ENCODE peak calls at places on chromosome 9, in nine cellular contexts. Q is HT1080; B is iPS DF 19.7; U is transverse colon; M is stimulated activated CD4-positive, alpha-beta T cell treated with anti-CD3 and anti-CD28 coated beads, Interleukin-4, amount 100 ng/mL, for 24 hours; E is left ventricle myocardium inferior; Z is AG09309; T is EL; Y is AG10803. V is an unnamed sample.

GRCh38 chr9:117315236-117315635 is 99.6 kb downstream of the ASTN2 start:
- DNase-seq in M (no peak), Y (no peak), E (no peak), T (no peak), Z (no peak), B (no peak), Q (no peak), U (no peak), V (no peak)

GRCh38 chr9:100419166-100419565 is 7.8 kb upstream of the MSANTD3 start:
- DNase-seq in Q (no peak), Y (no peak), T (no peak), E (no peak), Z (no peak), B (no peak), M (no peak), U (no peak), V (no peak)

GRCh38 chr9:123509646-123510045 is 153.6 kb downstream of the CRB2 start:
- DNase-seq in B (no peak), E (no peak), T (peak), U (no peak), Z (no peak), M (no peak), Q (no peak), Y (no peak), V (no peak)

GRCh38 chr9:137479892-137480685 is 21.0 kb upstream of the NSMF start:
- DNase-seq in T (no peak), U (no peak), Y (no peak), M (no peak), Z (no peak), E (no peak), B (no peak), Q (no peak), V (no peak)

GRCh38 chr9:18861599-18862546 is 171.1 kb downstream of the SAXO1 start:
- DNase-seq in E (peak), Q (no peak), Z (no peak), T (no peak), M (no peak), Y (peak), B (no peak), U (no peak), V (no peak)

GRCh38 chr9:126690431-126691051 is 76.8 kb downstream of the LMX1B start:
- DNase-seq in M (peak), B (no peak), U (peak), Q (no peak), Y (no peak), E (peak), Z (no peak), T (no peak), V (peak)

GRCh38 chr9:14935917-14936316 is 25.7 kb upstream of the FREM1 start:
- DNase-seq in Q (no peak), Y (no peak), U (no peak), B (no peak), E (no peak), Z (no peak), T (no peak), M (no peak), V (no peak)

GRCh38 chr9:95510610-95511231 is 6.0 kb downstream of the PTCH1 start:
- DNase-seq in M (peak), U (peak), Y (peak), Q (peak), Z (peak), T (peak), B (no peak), E (peak), V (peak)

GRCh38 chr9:117205806-117206205 is 209.1 kb downstream of the ASTN2 start:
- DNase-seq in E (no peak), Q (peak), B (no peak), Z (no peak), Y (no peak), U (no peak), M (no peak), T (no peak), V (no peak)

GRCh38 chr9:2984481-2984880 is 140.6 kb upstream of the PUM3 start:
- DNase-seq in U (no peak), T (no peak), Q (no peak), Y (peak), B (no peak), E (no peak), Z (no peak), M (no peak), V (no peak)

GRCh38 chr9:75239176-75239575 is 150.9 kb downstream of the OSTF1 start:
- DNase-seq in U (no peak), M (no peak), Z (peak), Q (peak), Y (peak), T (peak), B (no peak), E (no peak), V (peak)

GRCh38 chr9:121316378-121316777 is 48.4 kb downstream of the GSN start:
- DNase-seq in B (no peak), T (no peak), U (no peak), Z (no peak), E (no peak), Q (no peak), Y (no peak), M (no peak), V (no peak)

GRCh38 chr9:77647659-77648457 is at the start of gene GNA14:
- DNase-seq in E (no peak), M (no peak), Z (no peak), U (peak), Y (peak), Q (no peak), T (peak), B (no peak), V (no peak)

GRCh38 chr9:8784813-8785212 is 985.2 kb upstream of the DMAC1 start:
- DNase-seq in Q (no peak), E (no peak), Z (no peak), M (no peak), U (no peak), B (no peak), T (no peak), Y (no peak), V (no peak)

GRCh38 chr9:8822667-8823025 is 1023.1 kb upstream of the DMAC1 start:
- DNase-seq in U (no peak), B (no peak), Z (no peak), T (no peak), E (no peak), Y (no peak), M (no peak), Q (no peak), V (no peak)

GRCh38 chr9:122186301-122186700 is 26.6 kb downstream of the MORN5 start:
- DNase-seq in T (no peak), Y (no peak), M (no peak), E (no peak), U (peak), B (no peak), Z (no peak), Q (no peak), V (no peak)

GRCh38 chr9:89080193-89080592 is 88.9 kb downstream of the S1PR3 start:
- DNase-seq in B (no peak), Z (no peak), Q (no peak), T (no peak), Y (peak), E (peak), M (no peak), U (peak), V (no peak)

GRCh38 chr9:81636280-81636653 is 53.1 kb downstream of the TLE1 start:
- DNase-seq in Q (no peak), M (no peak), Y (no peak), U (no peak), B (no peak), T (no peak), Z (no peak), E (no peak), V (no peak)